ENCODE peak calls at places on chromosome 12, in seven cellular contexts. One of them, this sample, is unnamed.

GRCh38 chr12:105822131-105823103 is 316.3 kb downstream of the NUAK1 start:
- DNase-seq in C1 segment of cervical spinal cord: no peak
- DNase-seq in AG20443: no peak
- DNase-seq in stimulated activated CD4-positive, alpha-beta T cell treated with anti-CD3 and anti-CD28 coated beads, TNF-alpha, amount 100 ng/mL, for 24 hours: no peak
- DNase-seq in neural crest cell: no peak
- DNase-seq in activated naive CD4-positive, alpha-beta T cell: no peak
- DNase-seq in dermis microvascular lymphatic vessel endothelial cell: no peak
- DNase-seq in this sample: no peak

GRCh38 chr12:87814625-87815024 is 214.6 kb downstream of the C12orf50 start:
- DNase-seq in neural crest cell: no peak
- DNase-seq in C1 segment of cervical spinal cord: no peak
- DNase-seq in AG20443: no peak
- DNase-seq in activated naive CD4-positive, alpha-beta T cell: no peak
- DNase-seq in dermis microvascular lymphatic vessel endothelial cell: no peak
- DNase-seq in stimulated activated CD4-positive, alpha-beta T cell treated with anti-CD3 and anti-CD28 coated beads, TNF-alpha, amount 100 ng/mL, for 24 hours: no peak
- DNase-seq in this sample: no peak

GRCh38 chr12:50112456-50113218 is 601 bp downstream of the COX14 start:
- DNase-seq in dermis microvascular lymphatic vessel endothelial cell: no peak
- DNase-seq in stimulated activated CD4-positive, alpha-beta T cell treated with anti-CD3 and anti-CD28 coated beads, TNF-alpha, amount 100 ng/mL, for 24 hours: no peak
- DNase-seq in activated naive CD4-positive, alpha-beta T cell: no peak
- DNase-seq in AG20443: peak
- DNase-seq in C1 segment of cervical spinal cord: no peak
- DNase-seq in neural crest cell: no peak
- DNase-seq in this sample: no peak

GRCh38 chr12:116384629-116385485 is 107.4 kb upstream of the MED13L start:
- DNase-seq in activated naive CD4-positive, alpha-beta T cell: no peak
- DNase-seq in AG20443: peak
- DNase-seq in dermis microvascular lymphatic vessel endothelial cell: no peak
- DNase-seq in C1 segment of cervical spinal cord: no peak
- DNase-seq in stimulated activated CD4-positive, alpha-beta T cell treated with anti-CD3 and anti-CD28 coated beads, TNF-alpha, amount 100 ng/mL, for 24 hours: no peak
- DNase-seq in neural crest cell: no peak
- DNase-seq in this sample: no peak

GRCh38 chr12:91432079-91432478 is 249.5 kb upstream of the DCN start:
- DNase-seq in C1 segment of cervical spinal cord: no peak
- DNase-seq in dermis microvascular lymphatic vessel endothelial cell: peak
- DNase-seq in activated naive CD4-positive, alpha-beta T cell: no peak
- DNase-seq in neural crest cell: no peak
- DNase-seq in stimulated activated CD4-positive, alpha-beta T cell treated with anti-CD3 and anti-CD28 coated beads, TNF-alpha, amount 100 ng/mL, for 24 hours: no peak
- DNase-seq in AG20443: no peak
- DNase-seq in this sample: no peak

GRCh38 chr12:119660074-119660473 is 7.9 kb upstream of the PRKAB1 start:
- DNase-seq in neural crest cell: no peak
- DNase-seq in stimulated activated CD4-positive, alpha-beta T cell treated with anti-CD3 and anti-CD28 coated beads, TNF-alpha, amount 100 ng/mL, for 24 hours: no peak
- DNase-seq in AG20443: no peak
- DNase-seq in dermis microvascular lymphatic vessel endothelial cell: no peak
- DNase-seq in C1 segment of cervical spinal cord: no peak
- DNase-seq in activated naive CD4-positive, alpha-beta T cell: no peak
- DNase-seq in this sample: no peak

GRCh38 chr12:109743076-109743910 is 29.7 kb downstream of the FAM222A start:
- DNase-seq in dermis microvascular lymphatic vessel endothelial cell: no peak
- DNase-seq in stimulated activated CD4-positive, alpha-beta T cell treated with anti-CD3 and anti-CD28 coated beads, TNF-alpha, amount 100 ng/mL, for 24 hours: no peak
- DNase-seq in activated naive CD4-positive, alpha-beta T cell: no peak
- DNase-seq in AG20443: no peak
- DNase-seq in neural crest cell: no peak
- DNase-seq in C1 segment of cervical spinal cord: no peak
- DNase-seq in this sample: no peak

GRCh38 chr12:132238487-132239248 is 90.7 kb downstream of the GALNT9 start:
- DNase-seq in stimulated activated CD4-positive, alpha-beta T cell treated with anti-CD3 and anti-CD28 coated beads, TNF-alpha, amount 100 ng/mL, for 24 hours: no peak
- DNase-seq in neural crest cell: no peak
- DNase-seq in C1 segment of cervical spinal cord: no peak
- DNase-seq in dermis microvascular lymphatic vessel endothelial cell: no peak
- DNase-seq in AG20443: no peak
- DNase-seq in activated naive CD4-positive, alpha-beta T cell: no peak
- DNase-seq in this sample: no peak

GRCh38 chr12:124536613-124537012 is 30.8 kb downstream of the NCOR2 start:
- DNase-seq in AG20443: no peak
- DNase-seq in C1 segment of cervical spinal cord: no peak
- DNase-seq in stimulated activated CD4-positive, alpha-beta T cell treated with anti-CD3 and anti-CD28 coated beads, TNF-alpha, amount 100 ng/mL, for 24 hours: no peak
- DNase-seq in dermis microvascular lymphatic vessel endothelial cell: no peak
- DNase-seq in neural crest cell: no peak
- DNase-seq in activated naive CD4-positive, alpha-beta T cell: no peak
- DNase-seq in this sample: no peak

GRCh38 chr12:54197037-54197909 is 8.5 kb upstream of the SMUG1 start:
- DNase-seq in dermis microvascular lymphatic vessel endothelial cell: no peak
- DNase-seq in activated naive CD4-positive, alpha-beta T cell: no peak
- DNase-seq in AG20443: peak
- DNase-seq in C1 segment of cervical spinal cord: no peak
- DNase-seq in neural crest cell: no peak
- DNase-seq in stimulated activated CD4-positive, alpha-beta T cell treated with anti-CD3 and anti-CD28 coated beads, TNF-alpha, amount 100 ng/mL, for 24 hours: no peak
- DNase-seq in this sample: no peak

GRCh38 chr12:32270818-32271710 is 128.3 kb upstream of the FGD4 start:
- DNase-seq in stimulated activated CD4-positive, alpha-beta T cell treated with anti-CD3 and anti-CD28 coated beads, TNF-alpha, amount 100 ng/mL, for 24 hours: no peak
- DNase-seq in neural crest cell: peak
- DNase-seq in activated naive CD4-positive, alpha-beta T cell: no peak
- DNase-seq in C1 segment of cervical spinal cord: peak
- DNase-seq in dermis microvascular lymphatic vessel endothelial cell: peak
- DNase-seq in AG20443: no peak
- DNase-seq in this sample: no peak

GRCh38 chr12:6955462-6956331 is 4.5 kb downstream of the PTPN6 start:
- DNase-seq in dermis microvascular lymphatic vessel endothelial cell: no peak
- DNase-seq in neural crest cell: no peak
- DNase-seq in stimulated activated CD4-positive, alpha-beta T cell treated with anti-CD3 and anti-CD28 coated beads, TNF-alpha, amount 100 ng/mL, for 24 hours: no peak
- DNase-seq in AG20443: no peak
- DNase-seq in C1 segment of cervical spinal cord: no peak
- DNase-seq in activated naive CD4-positive, alpha-beta T cell: no peak
- DNase-seq in this sample: no peak

GRCh38 chr12:20696181-20696580 is 1.0 kb downstream of the SLCO1C1 start:
- DNase-seq in activated naive CD4-positive, alpha-beta T cell: no peak
- DNase-seq in dermis microvascular lymphatic vessel endothelial cell: no peak
- DNase-seq in C1 segment of cervical spinal cord: peak
- DNase-seq in neural crest cell: no peak
- DNase-seq in stimulated activated CD4-positive, alpha-beta T cell treated with anti-CD3 and anti-CD28 coated beads, TNF-alpha, amount 100 ng/mL, for 24 hours: no peak
- DNase-seq in AG20443: no peak
- DNase-seq in this sample: no peak

GRCh38 chr12:104859144-104859543 is 98.9 kb downstream of the SLC41A2 start:
- DNase-seq in activated naive CD4-positive, alpha-beta T cell: no peak
- DNase-seq in neural crest cell: no peak
- DNase-seq in dermis microvascular lymphatic vessel endothelial cell: no peak
- DNase-seq in stimulated activated CD4-positive, alpha-beta T cell treated with anti-CD3 and anti-CD28 coated beads, TNF-alpha, amount 100 ng/mL, for 24 hours: no peak
- DNase-seq in AG20443: peak
- DNase-seq in C1 segment of cervical spinal cord: no peak
- DNase-seq in this sample: no peak

GRCh38 chr12:50647031-50647430 is 116.9 kb upstream of the ATF1 start:
- DNase-seq in C1 segment of cervical spinal cord: no peak
- DNase-seq in neural crest cell: no peak
- DNase-seq in AG20443: no peak
- DNase-seq in dermis microvascular lymphatic vessel endothelial cell: no peak
- DNase-seq in stimulated activated CD4-positive, alpha-beta T cell treated with anti-CD3 and anti-CD28 coated beads, TNF-alpha, amount 100 ng/mL, for 24 hours: no peak
- DNase-seq in activated naive CD4-positive, alpha-beta T cell: no peak
- DNase-seq in this sample: no peak

GRCh38 chr12:24360907-24361306 is 411.4 kb upstream of the SOX5 start:
- DNase-seq in dermis microvascular lymphatic vessel endothelial cell: no peak
- DNase-seq in AG20443: no peak
- DNase-seq in C1 segment of cervical spinal cord: no peak
- DNase-seq in stimulated activated CD4-positive, alpha-beta T cell treated with anti-CD3 and anti-CD28 coated beads, TNF-alpha, amount 100 ng/mL, for 24 hours: no peak
- DNase-seq in neural crest cell: no peak
- DNase-seq in activated naive CD4-positive, alpha-beta T cell: no peak
- DNase-seq in this sample: no peak

GRCh38 chr12:2607881-2608607 is 186.7 kb upstream of the FKBP4 start:
- DNase-seq in C1 segment of cervical spinal cord: no peak
- DNase-seq in neural crest cell: no peak
- DNase-seq in dermis microvascular lymphatic vessel endothelial cell: no peak
- DNase-seq in stimulated activated CD4-positive, alpha-beta T cell treated with anti-CD3 and anti-CD28 coated beads, TNF-alpha, amount 100 ng/mL, for 24 hours: no peak
- DNase-seq in AG20443: no peak
- DNase-seq in activated naive CD4-positive, alpha-beta T cell: no peak
- DNase-seq in this sample: no peak

GRCh38 chr12:109016016-109016415 is 4.9 kb downstream of the SVOP start:
- DNase-seq in dermis microvascular lymphatic vessel endothelial cell: no peak
- DNase-seq in AG20443: no peak
- DNase-seq in stimulated activated CD4-positive, alpha-beta T cell treated with anti-CD3 and anti-CD28 coated beads, TNF-alpha, amount 100 ng/mL, for 24 hours: no peak
- DNase-seq in neural crest cell: no peak
- DNase-seq in activated naive CD4-positive, alpha-beta T cell: no peak
- DNase-seq in C1 segment of cervical spinal cord: no peak
- DNase-seq in this sample: no peak

GRCh38 chr12:11826607-11827006 is 177.1 kb downstream of the ETV6 start:
- DNase-seq in C1 segment of cervical spinal cord: no peak
- DNase-seq in dermis microvascular lymphatic vessel endothelial cell: no peak
- DNase-seq in AG20443: no peak
- DNase-seq in stimulated activated CD4-positive, alpha-beta T cell treated with anti-CD3 and anti-CD28 coated beads, TNF-alpha, amount 100 ng/mL, for 24 hours: no peak
- DNase-seq in neural crest cell: no peak
- DNase-seq in activated naive CD4-positive, alpha-beta T cell: no peak
- DNase-seq in this sample: no peak

GRCh38 chr12:116609715-116610114 is 50.5 kb downstream of the MAP1LC3B2 start:
- DNase-seq in neural crest cell: peak
- DNase-seq in stimulated activated CD4-positive, alpha-beta T cell treated with anti-CD3 and anti-CD28 coated beads, TNF-alpha, amount 100 ng/mL, for 24 hours: no peak
- DNase-seq in C1 segment of cervical spinal cord: no peak
- DNase-seq in dermis microvascular lymphatic vessel endothelial cell: no peak
- DNase-seq in activated naive CD4-positive, alpha-beta T cell: no peak
- DNase-seq in AG20443: no peak
- DNase-seq in this sample: no peak

GRCh38 chr12:9244894-9245293 is 36.7 kb upstream of the PZP start:
- DNase-seq in stimulated activated CD4-positive, alpha-beta T cell treated with anti-CD3 and anti-CD28 coated beads, TNF-alpha, amount 100 ng/mL, for 24 hours: peak
- DNase-seq in C1 segment of cervical spinal cord: no peak
- DNase-seq in neural crest cell: no peak
- DNase-seq in AG20443: no peak
- DNase-seq in dermis microvascular lymphatic vessel endothelial cell: no peak
- DNase-seq in activated naive CD4-positive, alpha-beta T cell: no peak
- DNase-seq in this sample: no peak

GRCh38 chr12:47362131-47362686 is 282.4 kb upstream of the AMIGO2 start:
- DNase-seq in C1 segment of cervical spinal cord: no peak
- DNase-seq in AG20443: no peak
- DNase-seq in activated naive CD4-positive, alpha-beta T cell: no peak
- DNase-seq in neural crest cell: no peak
- DNase-seq in dermis microvascular lymphatic vessel endothelial cell: no peak
- DNase-seq in stimulated activated CD4-positive, alpha-beta T cell treated with anti-CD3 and anti-CD28 coated beads, TNF-alpha, amount 100 ng/mL, for 24 hours: no peak
- DNase-seq in this sample: no peak

GRCh38 chr12:84807249-84807648 is 105.3 kb downstream of the SLC6A15 start:
- DNase-seq in activated naive CD4-positive, alpha-beta T cell: no peak
- DNase-seq in stimulated activated CD4-positive, alpha-beta T cell treated with anti-CD3 and anti-CD28 coated beads, TNF-alpha, amount 100 ng/mL, for 24 hours: no peak
- DNase-seq in neural crest cell: no peak
- DNase-seq in AG20443: peak
- DNase-seq in C1 segment of cervical spinal cord: no peak
- DNase-seq in dermis microvascular lymphatic vessel endothelial cell: no peak
- DNase-seq in this sample: no peak

GRCh38 chr12:112901271-112901670 is 5.5 kb upstream of the OAS1 start:
- DNase-seq in neural crest cell: no peak
- DNase-seq in dermis microvascular lymphatic vessel endothelial cell: no peak
- DNase-seq in stimulated activated CD4-positive, alpha-beta T cell treated with anti-CD3 and anti-CD28 coated beads, TNF-alpha, amount 100 ng/mL, for 24 hours: no peak
- DNase-seq in AG20443: no peak
- DNase-seq in C1 segment of cervical spinal cord: no peak
- DNase-seq in activated naive CD4-positive, alpha-beta T cell: no peak
- DNase-seq in this sample: no peak

GRCh38 chr12:571795-572531 is 91.3 kb downstream of the NINJ2 start:
- DNase-seq in dermis microvascular lymphatic vessel endothelial cell: no peak
- DNase-seq in stimulated activated CD4-positive, alpha-beta T cell treated with anti-CD3 and anti-CD28 coated beads, TNF-alpha, amount 100 ng/mL, for 24 hours: no peak
- DNase-seq in activated naive CD4-positive, alpha-beta T cell: no peak
- DNase-seq in AG20443: no peak
- DNase-seq in neural crest cell: no peak
- DNase-seq in C1 segment of cervical spinal cord: no peak
- DNase-seq in this sample: no peak

This sample was measured in cortex of kidney.